ENCODE peak calls at places on chromosomes 16 and 17, in four cellular contexts. B is WTC11, N is HepG2, H is GM12878. Z is an unnamed sample.

GRCh38 chr16:77531741-77532140 is 96.9 kb upstream of the ADAMTS18 start:
- DNase-seq in N (no peak), B (no peak), H (no peak), Z (no peak)

GRCh38 chr17:44607836-44608690 is 48.2 kb upstream of the MEIOC start:
- DNase-seq in N (peak), H (no peak), B (peak), Z (no peak)

GRCh38 chr17:58508341-58509067 is 5.9 kb downstream of the MTMR4 start:
- DNase-seq in B (no peak), N (no peak), H (no peak), Z (no peak)

GRCh38 chr17:64008830-64009229 is 10.7 kb downstream of the PRR29 start:
- DNase-seq in H (no peak), N (no peak), B (no peak), Z (no peak)

GRCh38 chr16:86709902-86710601 is 131.7 kb downstream of the FOXL1 start:
- DNase-seq in N (no peak), B (no peak), H (no peak), Z (no peak)

GRCh38 chr17:9951803-9952202 is 46.7 kb upstream of the RCVRN start:
- DNase-seq in B (no peak), N (no peak), H (no peak), Z (no peak)

GRCh38 chr17:37121616-37122015 is 172.9 kb downstream of the AATF start:
- DNase-seq in B (no peak), N (no peak), H (no peak), Z (no peak)

GRCh38 chr16:75622762-75623605 is at the start of gene ADAT1:
- DNase-seq in B (peak), N (peak), H (peak), Z (peak)

GRCh38 chr17:78884148-78884870 is 18.7 kb downstream of the CEP295NL start:
- DNase-seq in H (no peak), N (no peak), B (no peak), Z (no peak)

GRCh38 chr17:8122923-8123694 is 797 bp downstream of the HES7 start:
- DNase-seq in B (peak), N (no peak), H (no peak), Z (no peak)

GRCh38 chr16:84810518-84811273 is 9.1 kb upstream of the CRISPLD2 start:
- DNase-seq in B (no peak), N (no peak), H (peak), Z (no peak)

GRCh38 chr16:54487933-54488332 is 201.3 kb upstream of the IRX3 start:
- DNase-seq in B (no peak), N (no peak), H (no peak), Z (no peak)

GRCh38 chr16:50257876-50258275 is 8.5 kb upstream of the ADCY7 start:
- DNase-seq in N (no peak), H (no peak), B (no peak), Z (no peak)

GRCh38 chr17:73592531-73592961 is 51.7 kb downstream of the SDK2 start:
- DNase-seq in N (no peak), B (no peak), H (no peak), Z (no peak)

DNA sequence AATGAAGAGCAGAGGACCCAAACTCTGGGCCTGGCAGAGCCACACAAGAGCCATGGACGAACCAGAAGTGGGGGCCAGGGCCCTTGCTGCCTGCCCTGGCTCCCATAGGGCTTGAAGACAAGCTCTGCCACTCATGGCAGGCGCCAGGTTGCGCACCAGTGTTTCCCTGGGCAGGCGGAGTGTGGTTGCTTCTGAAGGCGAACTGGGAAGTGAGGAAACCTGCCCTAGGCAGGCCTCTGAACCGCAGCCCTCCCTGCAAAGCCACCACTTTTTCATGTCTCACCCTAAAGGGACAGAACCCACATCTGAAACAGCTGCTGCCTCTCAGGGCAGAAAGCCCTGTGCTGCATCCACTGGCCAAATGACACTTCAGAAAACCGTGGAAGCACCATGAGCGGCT is 58.9 kb downstream of the PRMT7 start:
- DNase-seq in H (peak), B (no peak), N (no peak), Z (no peak)
- TF ChIP-seq CBFB in H (peak), B (no peak), N (no peak), Z (no peak)

DNA sequence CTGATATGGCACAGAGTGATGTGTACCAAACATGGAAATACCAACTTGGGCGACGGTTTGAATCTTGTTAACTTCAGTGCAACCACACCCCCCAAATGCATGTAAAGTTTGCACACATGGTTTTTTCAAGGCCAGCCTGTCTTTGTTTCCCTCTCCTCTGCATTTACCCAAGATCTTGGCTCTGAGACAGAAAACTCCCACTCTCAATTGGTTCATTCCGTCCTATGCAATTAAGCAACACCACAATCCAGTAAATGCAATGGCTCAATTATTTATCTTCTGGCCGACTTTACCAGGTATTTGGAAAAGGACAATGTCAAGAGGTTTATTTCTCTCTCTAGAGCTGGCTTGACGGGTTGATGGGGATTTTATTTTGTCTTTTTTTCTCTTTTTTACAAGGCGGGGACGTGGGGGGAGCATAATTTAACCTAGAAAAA is 1.0 kb downstream of the STAT3 start:
- DNase-seq in H (no peak), N (peak), B (no peak), Z (no peak)
- TF ChIP-seq CBFB in H (no peak), N (no peak), B (no peak), Z (no peak)

GRCh38 chr16:56639045-56639444 is 579 bp downstream of the MT1A start:
- DNase-seq in H (no peak), N (no peak), B (no peak), Z (no peak)
- TF ChIP-seq CBFB in H (no peak), N (no peak), B (no peak), Z (no peak)

GRCh38 chr17:35374766-35375344 is 1.4 kb upstream of the SLFN11 start:
- DNase-seq in H (peak), N (no peak), B (no peak), Z (no peak)

GRCh38 chr17:35373984-35374765 is 754 bp upstream of the SLFN11 start:
- DNase-seq in N (no peak), B (peak), H (no peak), Z (no peak)

GRCh38 chr17:35371934-35372333 is 1.5 kb downstream of the SLFN11 start:
- DNase-seq in H (no peak), N (no peak), B (no peak), Z (no peak)

GRCh38 chr17:35372846-35373531 is 432 bp downstream of the SLFN11 start:
- DNase-seq in N (no peak), H (no peak), B (peak), Z (peak)

DNA sequence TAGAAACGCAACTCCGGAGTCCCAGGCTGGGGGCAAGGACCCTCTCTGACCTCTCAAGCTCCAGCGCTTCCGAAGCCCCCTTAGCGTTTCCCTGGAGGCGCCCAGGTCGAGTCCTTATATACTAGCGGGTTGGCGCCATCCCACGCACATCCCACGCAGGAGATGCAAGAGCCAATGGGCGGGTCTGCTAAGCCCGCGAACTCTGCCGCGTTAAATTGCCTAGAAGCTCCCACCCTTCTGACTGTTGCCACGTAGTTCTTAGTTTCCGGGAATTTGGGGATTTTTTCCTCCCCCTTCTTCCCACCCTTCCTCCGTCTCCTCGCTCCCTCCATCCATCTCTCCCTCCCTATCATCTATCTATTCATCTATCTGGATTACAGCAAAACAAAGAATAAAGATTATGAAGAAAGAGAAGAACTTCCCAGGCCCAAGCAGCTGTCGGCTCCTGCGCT is at the start of gene SLFN11:
- DNase-seq in B (no peak), N (no peak), H (peak), Z (peak)
- TF ChIP-seq CBFB in B (no peak), N (no peak), H (peak), Z (no peak)

GRCh38 chr17:50520483-50520882 is 12.1 kb upstream of the EPN3 start:
- DNase-seq in N (no peak), H (no peak), B (no peak), Z (no peak)

GRCh38 chr17:50522766-50523165 is 9.8 kb upstream of the EPN3 start:
- DNase-seq in B (no peak), H (no peak), N (no peak), Z (no peak)

GRCh38 chr17:50519141-50519834 is 11.0 kb downstream of the MYCBPAP start:
- DNase-seq in B (no peak), N (no peak), H (no peak), Z (no peak)

GRCh38 chr17:50523208-50523607 is 9.3 kb upstream of the EPN3 start:
- DNase-seq in N (peak), H (no peak), B (no peak), Z (no peak)

DNA sequence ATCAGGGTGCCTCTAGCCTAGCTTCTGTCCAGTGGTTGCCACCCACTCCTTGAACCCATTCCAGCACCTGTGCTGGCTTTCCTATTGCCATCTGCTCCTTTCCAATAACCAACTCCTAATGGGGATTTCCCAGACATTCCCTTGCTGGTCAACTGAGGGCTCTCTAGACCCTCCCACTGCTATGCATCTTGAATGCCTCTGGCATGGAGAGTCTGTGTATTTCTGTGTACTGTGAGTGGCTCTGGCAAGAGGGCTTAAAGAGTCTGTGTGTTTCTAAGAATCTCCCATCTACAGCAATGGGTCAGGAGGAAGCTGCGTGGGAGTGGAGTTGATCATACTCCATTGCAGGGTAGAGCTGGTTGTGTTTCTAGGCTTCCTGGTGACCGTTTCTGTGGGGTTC is 11.0 kb upstream of the EPN3 start:
- DNase-seq in N (no peak), B (no peak), H (no peak), Z (no peak)
- TF ChIP-seq CBFB in N (no peak), B (no peak), H (no peak), Z (no peak)

GRCh38 chr16:2003231-2003826 is 6.3 kb downstream of the ZNF598 start:
- DNase-seq in N (no peak), B (no peak), H (no peak), Z (no peak)
- TF ChIP-seq CBFB in N (no peak), B (no peak), H (no peak), Z (no peak)

GRCh38 chr17:11245792-11246191 is 4.8 kb downstream of the SHISA6 start:
- DNase-seq in N (no peak), B (no peak), H (no peak), Z (no peak)

GRCh38 chr17:11251561-11252107 is 10.6 kb downstream of the SHISA6 start:
- DNase-seq in H (no peak), N (no peak), B (no peak), Z (no peak)
- TF ChIP-seq CBFB in H (no peak), N (no peak), B (no peak), Z (no peak)

GRCh38 chr17:80750263-80750662 is 205.6 kb downstream of the RPTOR start:
- DNase-seq in N (no peak), H (no peak), B (no peak), Z (no peak)
- TF ChIP-seq CBFB in N (no peak), H (no peak), B (no peak), Z (no peak)